ENCODE peak calls at places on chromosomes 12 and 14, in five cellular contexts. X is cardiac muscle cell, K is A549, M is upper lobe of left lung, U is lung. L is an unnamed sample. For H3K4me1, the result is how much of the 10 kb centered on the place peaks cover.

GRCh38 chr14:50545618-50546017 is 13.2 kb upstream of the MAP4K5 start:
- DNase-seq in K (no peak), M (no peak), U (no peak), X (no peak), L (no peak)

GRCh38 chr14:104680806-104681688 is 8.4 kb upstream of the INF2 start:
- DNase-seq in U (no peak), K (peak), X (peak), M (peak), L (no peak)

GRCh38 chr12:2974560-2974971 is 15.4 kb downstream of the TEAD4 start:
- DNase-seq in K (no peak), M (no peak), X (no peak), U (no peak), L (no peak)

GRCh38 chr14:70920608-70921007 is 13.3 kb downstream of the PCNX1 start:
- DNase-seq in K (no peak), U (no peak), X (no peak), M (no peak), L (no peak)

GRCh38 chr14:104879983-104880565 is 15.0 kb downstream of the CEP170B start:
- DNase-seq in U (no peak), M (no peak), K (no peak), X (no peak), L (no peak)

GRCh38 chr14:22837059-22837749 is 819 bp downstream of the MMP14 start:
- DNase-seq in M (no peak), X (peak), K (no peak), U (no peak), L (no peak)

GRCh38 chr12:6052940-6053329 is 71.5 kb downstream of the VWF start:
- DNase-seq in U (no peak), K (no peak), X (peak), M (no peak), L (no peak)

GRCh38 chr12:86719381-86719780 is 463.2 kb upstream of the MGAT4C start:
- DNase-seq in K (no peak), X (no peak), U (no peak), M (no peak), L (no peak)

GRCh38 chr14:69529563-69529962 is 45.0 kb downstream of the PLEKHD1 start:
- DNase-seq in U (no peak), K (no peak), X (no peak), M (no peak), L (no peak)

GRCh38 chr14:100165825-100166520 is 6.5 kb upstream of the DEGS2 start:
- DNase-seq in U (no peak), K (no peak), M (no peak), X (no peak), L (no peak)
- H3K4me3 ChIP-seq in U (no peak), K (peak), M (peak), X (no peak), L (no peak)

GRCh38 chr14:59313063-59314018 is 124.9 kb downstream of the DAAM1 start:
- DNase-seq in U (no peak), X (no peak), K (no peak), M (no peak), L (no peak)
- H3K4me1 ChIP-seq in U (under half), X (under half), K (under half), M (under half), L (under half)

GRCh38 chr14:72925171-72925759 is 999 bp upstream of the DCAF4 start:
- DNase-seq in X (no peak), K (no peak), U (peak), M (no peak), L (no peak)
- H3K4me3 ChIP-seq in X (no peak), K (peak), U (no peak), M (peak), L (peak)

DNA sequence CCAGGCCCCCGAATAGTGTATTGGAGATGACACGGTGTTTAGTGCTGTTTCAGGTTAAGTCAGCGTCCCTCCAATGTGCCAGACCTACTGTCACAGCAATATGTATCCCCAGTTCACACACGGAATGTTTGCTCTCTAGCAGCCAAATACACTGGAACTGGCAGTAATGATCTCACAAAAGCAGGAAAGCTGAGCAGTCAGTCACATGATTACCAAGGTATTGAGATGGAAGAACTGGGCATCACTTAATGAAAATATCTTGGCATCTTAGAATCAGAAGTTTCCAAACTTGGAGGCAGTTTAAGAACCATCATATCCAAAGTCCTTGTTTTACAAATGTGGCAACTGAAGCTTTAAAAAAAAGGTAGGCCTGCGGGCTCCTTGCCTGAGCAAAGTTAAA is 23.3 kb downstream of the NINJ2 start:
- DNase-seq in X (no peak), U (no peak), K (no peak), M (no peak), L (no peak)
- H3K4me1 ChIP-seq in X (under half), U (under half), K (under half), M (under half), L (under half)

GRCh38 chr14:62451221-62451620 is 594.0 kb downstream of the KCNH5 start:
- DNase-seq in U (no peak), M (no peak), K (no peak), X (no peak), L (no peak)
- H3K4me3 ChIP-seq in U (no peak), M (no peak), K (no peak), X (no peak), L (no peak)

DNA sequence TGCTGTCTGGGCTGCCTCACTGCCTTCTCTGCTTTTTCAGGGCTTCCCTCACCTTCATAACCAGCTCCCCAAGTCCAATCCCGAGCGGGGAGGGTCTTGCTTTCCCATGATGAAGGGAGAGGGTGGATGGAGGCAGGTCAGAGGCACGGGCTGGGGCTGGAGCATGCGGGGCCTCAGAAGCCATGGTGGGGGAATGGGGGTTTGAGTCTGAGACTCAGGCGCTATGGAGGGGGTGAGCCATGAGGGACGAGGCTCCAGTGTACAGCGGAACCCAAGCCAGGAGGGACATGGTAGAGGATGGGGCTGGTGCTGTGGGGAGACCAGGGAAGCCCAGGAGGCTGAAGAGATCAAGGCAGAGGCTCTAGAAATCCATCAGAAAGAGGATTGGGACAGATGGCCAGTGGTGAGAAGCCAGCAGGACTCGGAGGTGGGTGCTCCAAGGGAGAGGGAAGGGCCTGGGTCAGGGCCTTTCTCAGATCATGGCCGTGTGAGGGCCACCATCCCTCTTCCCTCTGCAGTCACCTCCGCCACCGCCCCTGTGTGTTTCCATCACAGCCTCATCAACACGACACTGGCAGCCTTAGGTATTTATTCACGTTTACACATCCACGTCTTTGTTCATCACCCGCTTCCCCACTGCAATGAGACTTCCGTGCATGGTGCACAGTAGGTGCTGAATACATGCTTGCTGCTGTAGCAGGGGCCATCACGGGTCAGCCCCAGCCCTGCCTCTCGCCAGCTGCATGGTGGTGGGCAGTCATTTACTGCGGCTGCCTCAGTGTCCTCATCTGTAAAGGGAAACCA is 144.7 kb downstream of the ADGRD1 start:
- DNase-seq in M (peak), X (no peak), K (no peak), U (no peak), L (peak)
- H3K4me1 ChIP-seq in M (under half), X (under half), K (under half), U (under half), L (under half)

GRCh38 chr12:120652671-120653435 is 12.4 kb downstream of the CABP1 start:
- DNase-seq in X (no peak), U (no peak), K (no peak), M (no peak), L (no peak)

GRCh38 chr12:120647375-120647755 is 6.9 kb downstream of the CABP1 start:
- DNase-seq in X (no peak), K (no peak), U (no peak), M (no peak), L (no peak)

GRCh38 chr12:120651821-120652220 is 11.4 kb downstream of the CABP1 start:
- DNase-seq in K (peak), M (no peak), U (no peak), X (peak), L (no peak)

GRCh38 chr12:120649442-120650248 is 9.2 kb downstream of the CABP1 start:
- DNase-seq in U (no peak), K (no peak), M (no peak), X (no peak), L (peak)

DNA sequence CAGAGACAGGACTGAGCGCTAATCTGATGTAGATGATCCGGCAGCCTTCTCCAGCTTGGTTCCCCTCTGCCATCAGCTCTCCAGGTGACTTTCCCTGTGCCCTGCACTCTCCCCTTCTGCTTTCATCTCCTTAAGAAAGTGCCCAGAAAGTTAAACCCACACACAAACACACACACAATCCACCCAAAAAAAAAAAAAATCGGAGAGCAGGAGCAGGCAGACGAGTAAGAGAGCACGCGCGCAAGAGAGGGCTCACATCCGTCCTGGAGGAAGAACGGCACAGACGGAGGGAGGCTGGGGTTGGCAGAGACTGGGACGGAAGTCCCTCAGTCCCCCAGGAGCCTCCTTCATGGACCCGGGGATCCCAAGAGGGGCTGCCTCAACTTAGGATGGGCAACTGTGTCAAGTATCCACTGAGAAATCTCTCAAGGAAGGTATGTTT is 9.8 kb downstream of the CABP1 start:
- DNase-seq in M (no peak), X (no peak), K (no peak), U (no peak), L (no peak)
- H3K4me3 ChIP-seq in M (no peak), X (no peak), K (no peak), U (no peak), L (peak)

GRCh38 chr14:30585204-30585603 is 26.2 kb downstream of the G2E3 start:
- DNase-seq in K (no peak), M (no peak), X (no peak), U (no peak), L (no peak)
- H3K4me1 ChIP-seq in K (under half), M (under half), X (under half), U (under half), L (under half)

GRCh38 chr12:118185602-118186397 is 49.9 kb downstream of the PEBP1 start:
- DNase-seq in M (no peak), X (no peak), K (no peak), U (no peak), L (no peak)

GRCh38 chr12:118188690-118189371 is 52.9 kb downstream of the PEBP1 start:
- DNase-seq in U (no peak), K (no peak), M (no peak), X (peak), L (no peak)

GRCh38 chr12:118190266-118190665 is 54.3 kb downstream of the PEBP1 start:
- DNase-seq in U (no peak), K (no peak), M (no peak), X (peak), L (peak)

GRCh38 chr12:118189761-118190181 is 53.8 kb downstream of the PEBP1 start:
- DNase-seq in U (no peak), K (no peak), M (no peak), X (peak), L (peak)

GRCh38 chr12:118187746-118188390 is 51.9 kb downstream of the PEBP1 start:
- DNase-seq in K (no peak), U (no peak), X (peak), M (no peak), L (no peak)
- H3K4me3 ChIP-seq in K (no peak), U (no peak), X (no peak), M (no peak), L (no peak)

L was measured in BE2C.